ENCODE peak calls at places on chromosome 1, in eight cellular contexts. One of them, this sample, is unnamed.

GRCh38 chr1:241964550-241965241 is 7.1 kb downstream of the BECN2 start:
- DNase-seq in AML-193: peak
- DNase-seq in hepatic stellate cell: no peak
- DNase-seq in activated CD8-positive, alpha-beta memory T cell treated with anti-CD3 and anti-CD28 coated beads, Interleukin-2, amount 50 U/mL, for 48 hours: no peak
- DNase-seq in RWPE1: no peak
- DNase-seq in fibroblast of mammary gland: peak
- DNase-seq in cardiac muscle cell: no peak
- DNase-seq in dorsolateral prefrontal cortex: no peak
- DNase-seq in this sample: peak

GRCh38 chr1:18511469-18511997 is 30.8 kb downstream of the KLHDC7A start:
- DNase-seq in cardiac muscle cell: no peak
- DNase-seq in activated CD8-positive, alpha-beta memory T cell treated with anti-CD3 and anti-CD28 coated beads, Interleukin-2, amount 50 U/mL, for 48 hours: no peak
- DNase-seq in fibroblast of mammary gland: no peak
- DNase-seq in RWPE1: no peak
- DNase-seq in dorsolateral prefrontal cortex: no peak
- DNase-seq in hepatic stellate cell: no peak
- DNase-seq in AML-193: no peak
- DNase-seq in this sample: no peak

GRCh38 chr1:8133657-8134430 is 107.7 kb upstream of the ERRFI1 start:
- DNase-seq in hepatic stellate cell: peak
- DNase-seq in dorsolateral prefrontal cortex: no peak
- DNase-seq in AML-193: no peak
- DNase-seq in activated CD8-positive, alpha-beta memory T cell treated with anti-CD3 and anti-CD28 coated beads, Interleukin-2, amount 50 U/mL, for 48 hours: no peak
- DNase-seq in cardiac muscle cell: peak
- DNase-seq in fibroblast of mammary gland: peak
- DNase-seq in RWPE1: peak
- DNase-seq in this sample: peak

GRCh38 chr1:26946270-26946669 is 14.0 kb downstream of the KDF1 start:
- DNase-seq in hepatic stellate cell: no peak
- DNase-seq in AML-193: no peak
- DNase-seq in activated CD8-positive, alpha-beta memory T cell treated with anti-CD3 and anti-CD28 coated beads, Interleukin-2, amount 50 U/mL, for 48 hours: no peak
- DNase-seq in fibroblast of mammary gland: no peak
- DNase-seq in RWPE1: no peak
- DNase-seq in cardiac muscle cell: no peak
- DNase-seq in dorsolateral prefrontal cortex: no peak
- DNase-seq in this sample: no peak

GRCh38 chr1:145956776-145957442 is 908 bp downstream of the LIX1L start:
- DNase-seq in cardiac muscle cell: no peak
- DNase-seq in fibroblast of mammary gland: peak
- DNase-seq in RWPE1: no peak
- DNase-seq in dorsolateral prefrontal cortex: no peak
- DNase-seq in activated CD8-positive, alpha-beta memory T cell treated with anti-CD3 and anti-CD28 coated beads, Interleukin-2, amount 50 U/mL, for 48 hours: no peak
- DNase-seq in AML-193: no peak
- DNase-seq in hepatic stellate cell: no peak
- DNase-seq in this sample: no peak

GRCh38 chr1:67614511-67614934 is 70.5 kb upstream of the GADD45A start:
- DNase-seq in AML-193: no peak
- DNase-seq in activated CD8-positive, alpha-beta memory T cell treated with anti-CD3 and anti-CD28 coated beads, Interleukin-2, amount 50 U/mL, for 48 hours: no peak
- DNase-seq in fibroblast of mammary gland: peak
- DNase-seq in dorsolateral prefrontal cortex: no peak
- DNase-seq in RWPE1: no peak
- DNase-seq in hepatic stellate cell: no peak
- DNase-seq in cardiac muscle cell: no peak
- DNase-seq in this sample: no peak

GRCh38 chr1:147169171-147169570 is 3.1 kb downstream of the PRKAB2 start:
- DNase-seq in dorsolateral prefrontal cortex: no peak
- DNase-seq in AML-193: no peak
- DNase-seq in cardiac muscle cell: no peak
- DNase-seq in fibroblast of mammary gland: no peak
- DNase-seq in hepatic stellate cell: no peak
- DNase-seq in RWPE1: no peak
- DNase-seq in activated CD8-positive, alpha-beta memory T cell treated with anti-CD3 and anti-CD28 coated beads, Interleukin-2, amount 50 U/mL, for 48 hours: no peak
- DNase-seq in this sample: no peak

GRCh38 chr1:184930232-184930631 is 44.1 kb downstream of the NIBAN1 start:
- DNase-seq in hepatic stellate cell: no peak
- DNase-seq in activated CD8-positive, alpha-beta memory T cell treated with anti-CD3 and anti-CD28 coated beads, Interleukin-2, amount 50 U/mL, for 48 hours: no peak
- DNase-seq in dorsolateral prefrontal cortex: no peak
- DNase-seq in fibroblast of mammary gland: no peak
- DNase-seq in RWPE1: no peak
- DNase-seq in cardiac muscle cell: no peak
- DNase-seq in AML-193: no peak
- DNase-seq in this sample: no peak

GRCh38 chr1:82517586-82517985 is 716.9 kb downstream of the ADGRL2 start:
- DNase-seq in AML-193: no peak
- DNase-seq in activated CD8-positive, alpha-beta memory T cell treated with anti-CD3 and anti-CD28 coated beads, Interleukin-2, amount 50 U/mL, for 48 hours: no peak
- DNase-seq in dorsolateral prefrontal cortex: peak
- DNase-seq in hepatic stellate cell: peak
- DNase-seq in cardiac muscle cell: peak
- DNase-seq in RWPE1: no peak
- DNase-seq in fibroblast of mammary gland: peak
- DNase-seq in this sample: no peak

GRCh38 chr1:110673197-110673701 is 1.5 kb downstream of the KCNA3 start:
- DNase-seq in hepatic stellate cell: no peak
- DNase-seq in RWPE1: no peak
- DNase-seq in cardiac muscle cell: no peak
- DNase-seq in dorsolateral prefrontal cortex: no peak
- DNase-seq in AML-193: no peak
- DNase-seq in fibroblast of mammary gland: no peak
- DNase-seq in activated CD8-positive, alpha-beta memory T cell treated with anti-CD3 and anti-CD28 coated beads, Interleukin-2, amount 50 U/mL, for 48 hours: peak
- DNase-seq in this sample: no peak

GRCh38 chr1:203359010-203359571 is 8.2 kb upstream of the FMOD start:
- DNase-seq in activated CD8-positive, alpha-beta memory T cell treated with anti-CD3 and anti-CD28 coated beads, Interleukin-2, amount 50 U/mL, for 48 hours: no peak
- DNase-seq in RWPE1: no peak
- DNase-seq in fibroblast of mammary gland: peak
- DNase-seq in AML-193: no peak
- DNase-seq in hepatic stellate cell: no peak
- DNase-seq in cardiac muscle cell: no peak
- DNase-seq in dorsolateral prefrontal cortex: no peak
- DNase-seq in this sample: no peak

GRCh38 chr1:11245904-11246726 is 16.2 kb downstream of the MTOR start:
- DNase-seq in AML-193: no peak
- DNase-seq in activated CD8-positive, alpha-beta memory T cell treated with anti-CD3 and anti-CD28 coated beads, Interleukin-2, amount 50 U/mL, for 48 hours: no peak
- DNase-seq in dorsolateral prefrontal cortex: no peak
- DNase-seq in RWPE1: no peak
- DNase-seq in cardiac muscle cell: no peak
- DNase-seq in hepatic stellate cell: no peak
- DNase-seq in fibroblast of mammary gland: no peak
- DNase-seq in this sample: no peak

GRCh38 chr1:92907949-92908684 is 53.1 kb downstream of the DIPK1A start:
- DNase-seq in AML-193: no peak
- DNase-seq in activated CD8-positive, alpha-beta memory T cell treated with anti-CD3 and anti-CD28 coated beads, Interleukin-2, amount 50 U/mL, for 48 hours: no peak
- DNase-seq in fibroblast of mammary gland: peak
- DNase-seq in dorsolateral prefrontal cortex: no peak
- DNase-seq in cardiac muscle cell: no peak
- DNase-seq in hepatic stellate cell: no peak
- DNase-seq in RWPE1: peak
- DNase-seq in this sample: no peak

GRCh38 chr1:160724445-160725242 is 13.0 kb upstream of the CD48 start:
- DNase-seq in activated CD8-positive, alpha-beta memory T cell treated with anti-CD3 and anti-CD28 coated beads, Interleukin-2, amount 50 U/mL, for 48 hours: no peak
- DNase-seq in hepatic stellate cell: no peak
- DNase-seq in dorsolateral prefrontal cortex: no peak
- DNase-seq in cardiac muscle cell: no peak
- DNase-seq in RWPE1: no peak
- DNase-seq in AML-193: no peak
- DNase-seq in fibroblast of mammary gland: no peak
- DNase-seq in this sample: no peak

This sample was measured in pulmonary artery endothelial cell.